ENCODE peak calls at places on chromosomes 12 and 14, in nine cellular contexts. V is AG10803; A is A549; F is esophagus squamous epithelium; D is AG09319; S is stomach; E is transverse colon; Y is fibroblast of the aortic adventitia; P is CD4-positive, alpha-beta T cell. B is an unnamed sample.

GRCh38 chr12:130879212-130879686 is 7.4 kb downstream of the RAN start:
- DNase-seq in V (no peak), A (no peak), F (no peak), D (no peak), S (no peak), E (peak), Y (no peak), P (no peak), B (no peak)

GRCh38 chr14:22531451-22532344 is 57.3 kb downstream of the DAD1 start:
- DNase-seq in V (no peak), A (no peak), F (no peak), D (no peak), S (no peak), E (no peak), Y (no peak), P (no peak), B (no peak)

GRCh38 chr14:21308479-21309237 is 28.8 kb downstream of the RPGRIP1 start:
- DNase-seq in V (peak), A (peak), F (peak), D (no peak), S (peak), E (peak), Y (peak), P (peak), B (peak)

GRCh38 chr12:123916729-123917128 is 55.9 kb downstream of the CCDC92 start:
- DNase-seq in V (no peak), A (no peak), F (no peak), D (no peak), S (no peak), E (no peak), Y (no peak), P (no peak), B (peak)

GRCh38 chr12:49675137-49675536 is 32.1 kb downstream of the FMNL3 start:
- DNase-seq in V (no peak), A (no peak), F (no peak), D (no peak), S (no peak), E (no peak), Y (no peak), P (no peak), B (no peak)

GRCh38 chr12:63400746-63401145 is 249.7 kb upstream of the AVPR1A start:
- DNase-seq in V (no peak), A (peak), F (no peak), D (no peak), S (no peak), E (no peak), Y (peak), P (no peak), B (no peak)

GRCh38 chr12:47931187-47931586 is 26.4 kb upstream of the VDR start:
- DNase-seq in V (no peak), A (no peak), F (no peak), D (no peak), S (no peak), E (no peak), Y (no peak), P (no peak), B (no peak)

GRCh38 chr12:64186789-64187188 is 35.3 kb downstream of the KICS2 start:
- DNase-seq in V (no peak), A (peak), F (no peak), D (no peak), S (no peak), E (no peak), Y (peak), P (no peak), B (no peak)

GRCh38 chr12:6047249-6048227 is 76.9 kb downstream of the VWF start:
- DNase-seq in V (peak), A (no peak), F (no peak), D (no peak), S (no peak), E (no peak), Y (peak), P (no peak), B (no peak)

GRCh38 chr12:29149691-29150382 is 759 bp downstream of the FAR2 start:
- DNase-seq in V (no peak), A (no peak), F (no peak), D (no peak), S (no peak), E (peak), Y (no peak), P (no peak), B (no peak)

GRCh38 chr12:3753549-3754284 is 808 bp upstream of the CRACR2A start:
- DNase-seq in V (peak), A (no peak), F (no peak), D (no peak), S (no peak), E (no peak), Y (peak), P (no peak), B (no peak)

GRCh38 chr14:99599440-99599839 is 4.6 kb downstream of the CCDC85C start:
- DNase-seq in V (no peak), A (no peak), F (no peak), D (no peak), S (no peak), E (no peak), Y (no peak), P (no peak), B (no peak)

GRCh38 chr12:46617167-46617566 is 208.6 kb downstream of the SLC38A4 start:
- DNase-seq in V (peak), A (no peak), F (no peak), D (peak), S (no peak), E (peak), Y (peak), P (no peak), B (no peak)

GRCh38 chr12:127401536-127401935 is 865.4 kb upstream of the TMEM132C start:
- DNase-seq in V (no peak), A (no peak), F (no peak), D (no peak), S (no peak), E (no peak), Y (no peak), P (no peak), B (no peak)

GRCh38 chr12:49553512-49554088 is 14.3 kb downstream of the MCRS1 start:
- DNase-seq in V (no peak), A (peak), F (no peak), D (no peak), S (no peak), E (no peak), Y (no peak), P (no peak), B (no peak)

GRCh38 chr12:104133861-104134260 is 4.1 kb downstream of the NFYB start:
- DNase-seq in V (peak), A (no peak), F (no peak), D (no peak), S (no peak), E (no peak), Y (no peak), P (no peak), B (no peak)

GRCh38 chr12:12717586-12718381 is 616 bp downstream of the CDKN1B start:
- DNase-seq in V (no peak), A (peak), F (no peak), D (no peak), S (no peak), E (peak), Y (peak), P (no peak), B (no peak)

GRCh38 chr12:28937196-28937595 is 211.9 kb upstream of the FAR2 start:
- DNase-seq in V (peak), A (no peak), F (no peak), D (no peak), S (no peak), E (no peak), Y (peak), P (no peak), B (no peak)

DNA sequence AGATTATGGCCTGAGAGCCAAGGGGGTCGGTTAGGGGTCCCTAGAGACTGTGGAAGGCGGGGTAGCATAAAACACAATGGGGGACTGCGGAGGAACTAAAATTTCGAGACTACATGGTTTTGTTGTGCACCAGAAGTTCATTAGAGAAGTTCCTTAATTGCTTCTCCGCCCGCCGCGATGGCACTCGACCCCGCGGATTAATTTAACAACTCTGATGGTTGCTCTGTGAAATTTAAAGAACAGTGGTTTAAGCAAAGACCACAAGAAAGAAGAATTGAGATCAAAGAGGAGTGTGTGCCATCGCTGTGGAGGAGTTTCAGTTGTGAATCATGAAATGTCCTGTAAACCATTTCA is 1.4 kb upstream of the CCDC88C start:
- DNase-seq in V (no peak), A (no peak), F (no peak), D (no peak), S (peak), E (no peak), Y (no peak), P (peak), B (no peak)
- TF ChIP-seq CTCF in V (no peak), A (no peak), F (no peak), D (no peak), S (no peak), E (no peak), Y (no peak), P (peak), B (peak)

GRCh38 chr12:77047341-77048202 is 17.8 kb downstream of the E2F7 start:
- DNase-seq in V (peak), A (no peak), F (no peak), D (no peak), S (no peak), E (no peak), Y (peak), P (no peak), B (no peak)
- TF ChIP-seq CTCF in V (no peak), A (no peak), F (no peak), D (peak), S (no peak), E (no peak), Y (no peak), P (no peak), B (no peak)

GRCh38 chr12:53061404-53062010 is 11.6 kb downstream of the TNS2 start:
- DNase-seq in V (no peak), A (peak), F (no peak), D (no peak), S (peak), E (peak), Y (no peak), P (no peak), B (no peak)
- TF ChIP-seq CTCF in V (peak), A (peak), F (peak), D (no peak), S (no peak), E (peak), Y (peak), P (no peak), B (no peak)

GRCh38 chr12:106764738-106765137 is 9.7 kb upstream of the RIC8B start:
- DNase-seq in V (no peak), A (peak), F (no peak), D (no peak), S (no peak), E (no peak), Y (no peak), P (no peak), B (no peak)
- TF ChIP-seq CTCF in V (no peak), A (no peak), F (no peak), D (no peak), S (no peak), E (no peak), Y (peak), P (no peak), B (no peak)

GRCh38 chr12:81615031-81615430 is 144.1 kb downstream of the PPFIA2 start:
- DNase-seq in V (no peak), A (no peak), F (no peak), D (no peak), S (no peak), E (no peak), Y (no peak), P (no peak), B (no peak)

GRCh38 chr12:81610955-81611889 is 147.9 kb downstream of the PPFIA2 start:
- DNase-seq in V (no peak), A (peak), F (no peak), D (no peak), S (no peak), E (no peak), Y (peak), P (no peak), B (no peak)
- TF ChIP-seq CTCF in V (peak), A (peak), F (no peak), D (peak), S (no peak), E (no peak), Y (peak), P (no peak), B (no peak)

GRCh38 chr12:116276433-116277216 is 868 bp downstream of the MED13L start:
- DNase-seq in V (peak), A (peak), F (peak), D (peak), S (peak), E (peak), Y (peak), P (peak), B (peak)
- TF ChIP-seq CTCF in V (peak), A (no peak), F (peak), D (peak), S (no peak), E (no peak), Y (peak), P (no peak), B (no peak)

GRCh38 chr12:62135553-62136200 is 124.5 kb upstream of the USP15 start:
- DNase-seq in V (no peak), A (no peak), F (no peak), D (no peak), S (no peak), E (no peak), Y (no peak), P (no peak), B (no peak)

GRCh38 chr12:62133440-62133839 is 126.8 kb upstream of the USP15 start:
- DNase-seq in V (no peak), A (no peak), F (no peak), D (no peak), S (no peak), E (no peak), Y (no peak), P (no peak), B (no peak)

DNA sequence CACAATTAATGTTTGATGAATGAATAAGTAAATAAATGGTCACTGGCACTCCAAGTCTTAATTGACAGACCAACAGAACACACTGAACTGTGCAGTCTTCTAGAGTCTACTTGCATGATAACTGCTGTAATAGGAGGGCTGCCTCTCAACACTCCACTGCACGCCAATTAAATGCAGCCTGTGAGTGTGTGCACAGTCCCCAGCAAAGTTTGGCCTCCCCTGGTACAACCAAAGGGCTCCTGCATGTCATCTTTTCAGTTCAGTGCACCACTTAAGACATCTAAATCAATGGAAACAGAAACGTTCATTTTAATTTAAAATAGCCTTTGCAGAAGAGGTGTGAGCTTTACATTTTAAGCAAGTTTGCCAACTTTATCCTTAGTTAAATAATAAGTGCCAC is 121.7 kb upstream of the USP15 start:
- DNase-seq in V (no peak), A (no peak), F (no peak), D (no peak), S (no peak), E (no peak), Y (no peak), P (no peak), B (no peak)
- TF ChIP-seq CTCF in V (no peak), A (no peak), F (no peak), D (no peak), S (no peak), E (no peak), Y (no peak), P (no peak), B (no peak)

DNA sequence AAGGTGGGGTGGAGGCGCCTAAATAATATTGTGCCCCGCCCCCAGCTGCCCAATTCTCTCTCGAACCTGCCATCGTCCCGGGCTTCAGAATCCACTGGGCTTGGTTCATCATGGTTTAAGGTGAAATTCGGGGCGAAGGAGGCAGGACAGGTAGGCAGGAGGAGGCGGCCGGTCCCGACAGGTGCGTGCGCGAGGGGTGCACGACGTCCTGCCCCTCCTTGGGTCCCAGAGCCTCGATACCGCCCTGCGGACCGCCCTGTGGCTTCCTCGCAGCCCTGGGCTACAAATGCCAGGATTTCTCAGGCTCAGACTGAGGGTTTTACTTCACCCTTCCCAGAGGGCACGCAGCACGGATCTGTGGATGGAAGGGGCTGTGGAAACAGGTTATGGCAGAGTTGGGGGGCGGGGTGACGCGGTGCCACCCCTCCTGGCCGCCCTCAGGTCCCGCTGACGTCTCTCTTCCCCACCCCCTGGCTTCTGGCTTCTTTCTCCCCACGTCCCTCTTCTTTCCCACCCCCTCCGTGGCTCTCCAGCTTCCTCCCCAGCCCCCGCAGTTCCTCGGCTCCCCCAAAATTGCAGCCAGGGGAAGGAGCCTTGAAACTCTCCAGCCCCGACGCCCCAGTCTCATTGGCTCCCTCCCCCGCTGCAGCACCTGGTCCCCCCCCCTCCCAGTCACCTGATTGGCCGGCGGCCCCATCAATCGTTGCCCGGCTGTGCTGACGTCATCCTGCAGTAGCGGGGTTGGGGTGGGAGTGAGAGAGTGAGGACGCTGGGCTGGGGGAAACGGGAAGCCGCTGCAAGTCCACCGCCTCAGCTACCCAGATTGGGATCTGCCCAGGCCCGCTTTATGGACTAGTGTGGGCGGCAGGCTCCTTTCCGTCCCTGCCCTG is at the start of gene CLSTN3:
- DNase-seq in V (peak), A (no peak), F (no peak), D (no peak), S (peak), E (peak), Y (peak), P (peak), B (peak)
- TF ChIP-seq CTCF in V (no peak), A (no peak), F (no peak), D (no peak), S (no peak), E (no peak), Y (no peak), P (no peak), B (no peak)

GRCh38 chr14:93079321-93079720 is 36.4 kb downstream of the ITPK1 start:
- DNase-seq in V (no peak), A (no peak), F (no peak), D (no peak), S (no peak), E (no peak), Y (no peak), P (no peak), B (no peak)
- TF ChIP-seq CTCF in V (peak), A (no peak), F (no peak), D (no peak), S (no peak), E (no peak), Y (no peak), P (no peak), B (no peak)

GRCh38 chr12:54974281-54974680 is 10.3 kb downstream of the TESPA1 start:
- DNase-seq in V (no peak), A (no peak), F (no peak), D (no peak), S (no peak), E (no peak), Y (no peak), P (no peak), B (no peak)
- TF ChIP-seq CTCF in V (no peak), A (no peak), F (no peak), D (no peak), S (no peak), E (no peak), Y (no peak), P (no peak), B (no peak)